ENCODE peak calls at places on chromosomes 3 and 15, in nine cellular contexts. Y is cardiac muscle cell, H is heart right ventricle, C is heart left ventricle, B is H1, O is RWPE2, Q is A673, R is prostate gland, U is aorta. N is an unnamed sample.
A peak's percentile ranks its signal among the peaks of the same experiment; 100 is the strongest.

GRCh38 chr3:108380128-108380795 is 83.9 kb downstream of the HHLA2 start:
- DNase-seq in Y (no peak), H (no peak), C (no peak), B (no peak), O (no peak), Q (no peak), R (no peak), U (no peak), N (no peak)

GRCh38 chr15:91099616-91100560 is at the start of gene SV2B:
- DNase-seq in Y (peak; percentile 66), H (peak; percentile 27), C (peak; percentile 64), B (no peak), O (peak; percentile 73), Q (peak; percentile 63), R (no peak), U (no peak), N (peak; percentile 80)

GRCh38 chr3:139109271-139109670 is 64.6 kb upstream of the PRR23C start:
- DNase-seq in Y (no peak), H (no peak), C (no peak), B (no peak), O (no peak), Q (no peak), R (no peak), U (no peak), N (no peak)

GRCh38 chr3:81742581-81742980 is 18.9 kb downstream of the GBE1 start:
- DNase-seq in Y (no peak), H (no peak), C (no peak), B (no peak), O (no peak), Q (no peak), R (no peak), U (no peak), N (no peak)

GRCh38 chr15:48462688-48463087 is 131.5 kb downstream of the DUT start:
- DNase-seq in Y (no peak), H (no peak), C (no peak), B (no peak), O (no peak), Q (no peak), R (no peak), U (no peak), N (no peak)

GRCh38 chr15:51114437-51115119 is 19.9 kb upstream of the TNFAIP8L3 start:
- DNase-seq in Y (no peak), H (no peak), C (no peak), B (no peak), O (no peak), Q (no peak), R (no peak), U (no peak), N (no peak)

GRCh38 chr15:85094685-85095084 is 113.0 kb downstream of the PDE8A start:
- DNase-seq in Y (no peak), H (no peak), C (no peak), B (no peak), O (no peak), Q (no peak), R (no peak), U (no peak), N (no peak)

GRCh38 chr3:117645561-117646242 is 936.1 kb downstream of the TUSC7 start:
- DNase-seq in Y (no peak), H (no peak), C (no peak), B (no peak), O (no peak), Q (no peak), R (no peak), U (no peak), N (no peak)

GRCh38 chr3:133464573-133464972 is 64.7 kb downstream of the BFSP2 start:
- DNase-seq in Y (no peak), H (no peak), C (no peak), B (no peak), O (no peak), Q (peak; percentile 56), R (no peak), U (no peak), N (no peak)

GRCh38 chr3:125606291-125606690 is 11.0 kb upstream of the OSBPL11 start:
- DNase-seq in Y (no peak), H (no peak), C (no peak), B (no peak), O (no peak), Q (no peak), R (no peak), U (no peak), N (no peak)

GRCh38 chr15:86021281-86022264 is 58.1 kb upstream of the AGBL1 start:
- DNase-seq in Y (no peak), H (no peak), C (no peak), B (no peak), O (peak; percentile 90), Q (peak; percentile 4), R (no peak), U (no peak), N (no peak)

GRCh38 chr3:139771331-139771730 is 93.6 kb upstream of the NMNAT3 start:
- DNase-seq in Y (peak; percentile 26), H (no peak), C (no peak), B (no peak), O (no peak), Q (no peak), R (no peak), U (no peak), N (no peak)

GRCh38 chr3:170709046-170709445 is 123.2 kb upstream of the SLC7A14 start:
- DNase-seq in Y (no peak), H (no peak), C (no peak), B (no peak), O (no peak), Q (no peak), R (no peak), U (no peak), N (no peak)

GRCh38 chr3:56469141-56469540 is 874 bp upstream of the ERC2 start:
- DNase-seq in Y (no peak), H (no peak), C (no peak), B (no peak), O (no peak), Q (peak; percentile 0), R (no peak), U (no peak), N (no peak)

GRCh38 chr15:94272251-94272898 is 41.0 kb downstream of the MCTP2 start:
- DNase-seq in Y (no peak), H (no peak), C (no peak), B (no peak), O (no peak), Q (no peak), R (no peak), U (no peak), N (no peak)

GRCh38 chr15:59303136-59303535 is 69.5 kb downstream of the MYO1E start:
- DNase-seq in Y (no peak), H (no peak), C (no peak), B (no peak), O (peak; percentile 22), Q (no peak), R (no peak), U (no peak), N (no peak)

GRCh38 chr3:15271785-15272381 is 60.5 kb downstream of the SH3BP5 start:
- DNase-seq in Y (no peak), H (peak; percentile 36), C (no peak), B (no peak), O (no peak), Q (no peak), R (no peak), U (no peak), N (peak; percentile 92)

GRCh38 chr3:157312366-157312745 is 124.3 kb upstream of the PTX3 start:
- DNase-seq in Y (no peak), H (no peak), C (no peak), B (no peak), O (no peak), Q (no peak), R (no peak), U (no peak), N (no peak)
- H3K27ac ChIP-seq in Y (no peak overlapping the region), H (no peak overlapping the region), C (no peak overlapping the region), B (no peak overlapping the region), O (peak overlapping the region; percentile 88), Q (peak overlapping the region; percentile 86), R (no peak overlapping the region), U (no peak overlapping the region), N (no peak overlapping the region)

DNA sequence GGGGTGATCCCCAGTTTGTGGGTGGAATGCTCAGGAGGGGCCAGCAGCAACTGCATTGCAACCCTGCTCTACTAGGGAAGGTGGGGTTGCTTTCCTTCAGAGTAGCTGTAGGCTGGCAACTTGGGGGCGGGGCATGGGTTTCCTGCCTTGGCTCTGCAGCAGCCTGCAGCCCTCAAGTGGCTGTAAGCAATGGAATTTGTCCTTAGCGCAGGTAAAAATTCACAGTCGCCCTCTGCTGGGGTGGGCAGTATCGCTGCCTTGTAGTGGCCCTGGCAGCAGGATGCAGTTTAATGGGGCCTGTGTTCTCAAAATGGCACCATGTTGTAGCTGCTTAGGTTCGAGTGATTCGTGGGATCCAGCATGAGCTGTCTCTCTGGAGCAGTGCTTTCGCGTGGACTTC is 29.8 kb downstream of the STT3B start:
- DNase-seq in Y (peak; percentile 51), H (peak; percentile 17), C (no peak), B (peak; percentile 43), O (peak; percentile 45), Q (no peak), R (no peak), U (no peak), N (peak; percentile 70)
- H3K9me3 ChIP-seq in Y (no peaks in the 10 kb centered on the region), H (no peaks in the 10 kb centered on the region), C (peaks cover 20% of the 10 kb centered on the region), B (no peaks in the 10 kb centered on the region), O (peaks cover 6% of the 10 kb centered on the region), Q (peaks cover 10% of the 10 kb centered on the region), R (no peaks in the 10 kb centered on the region), U (no peaks in the 10 kb centered on the region), N (peaks cover 4% of the 10 kb centered on the region)

DNA sequence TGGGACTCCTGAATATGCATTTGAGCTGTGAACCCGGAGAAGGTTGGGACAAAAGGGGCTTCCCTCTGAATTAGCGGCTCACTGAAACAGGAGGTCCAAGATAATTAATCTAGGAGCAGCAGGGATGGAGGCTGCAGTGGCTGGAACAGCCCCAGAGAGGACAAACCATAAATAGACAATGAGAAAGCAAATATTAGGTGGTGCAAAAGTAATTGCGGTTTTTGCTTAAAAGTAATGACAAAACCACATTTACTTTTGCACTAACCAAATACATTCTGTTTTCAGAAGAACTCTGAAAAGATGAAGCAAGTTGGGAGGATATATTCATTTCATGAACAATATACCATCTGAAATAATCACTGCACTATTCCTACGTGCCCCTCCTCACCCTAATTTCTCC is 143.4 kb upstream of the KBTBD8 start:
- DNase-seq in Y (no peak), H (no peak), C (no peak), B (no peak), O (no peak), Q (no peak), R (no peak), U (no peak), N (no peak)
- H3K27ac ChIP-seq in Y (no peak overlapping the region), H (no peak overlapping the region), C (no peak overlapping the region), B (no peak overlapping the region), O (no peak overlapping the region), Q (no peak overlapping the region), R (no peak overlapping the region), U (no peak overlapping the region), N (no peak overlapping the region)

GRCh38 chr3:130491431-130491830 is 25.5 kb upstream of the COL6A6 start:
- DNase-seq in Y (no peak), H (no peak), C (no peak), B (no peak), O (no peak), Q (no peak), R (no peak), U (no peak), N (no peak)

GRCh38 chr3:130490246-130490645 is 26.7 kb upstream of the COL6A6 start:
- DNase-seq in Y (no peak), H (no peak), C (no peak), B (no peak), O (no peak), Q (no peak), R (no peak), U (no peak), N (no peak)

GRCh38 chr3:130488769-130489450 is 28.1 kb upstream of the COL6A6 start:
- DNase-seq in Y (no peak), H (no peak), C (no peak), B (no peak), O (no peak), Q (no peak), R (no peak), U (no peak), N (no peak)

GRCh38 chr3:130488288-130488687 is 28.7 kb upstream of the COL6A6 start:
- DNase-seq in Y (no peak), H (no peak), C (no peak), B (no peak), O (no peak), Q (no peak), R (no peak), U (no peak), N (no peak)
- H3K9me3 ChIP-seq in Y (no peaks in the 10 kb centered on the region), H (no peaks in the 10 kb centered on the region), C (no peaks in the 10 kb centered on the region), B (no peaks in the 10 kb centered on the region), O (no peaks in the 10 kb centered on the region), Q (no peaks in the 10 kb centered on the region), R (no peaks in the 10 kb centered on the region), U (no peaks in the 10 kb centered on the region), N (no peaks in the 10 kb centered on the region)